ENCODE peak calls at places on chromosomes 13 and 19, in seven cellular contexts. O, Y, J, X, N, M and Z are unnamed samples.

GRCh38 chr19:5539431-5539833 is 28.3 kb downstream of the TINCR start:
- DNase-seq in Y (no peak), O (no peak), M (no peak), J (no peak), X (peak; percentile 85), N (no peak), Z (no peak)

GRCh38 chr19:33427801-33428626 is 54.5 kb downstream of the CEBPG start:
- DNase-seq in N (no peak), O (peak; percentile 28), X (no peak), M (no peak), J (no peak), Y (no peak), Z (no peak)

GRCh38 chr19:46896076-46896794 is 35.4 kb downstream of the ARHGAP35 start:
- DNase-seq in O (no peak), M (no peak), Y (no peak), J (no peak), N (no peak), X (no peak), Z (no peak)

GRCh38 chr13:19927117-19927734 is 31.3 kb upstream of the ZMYM2 start:
- DNase-seq in N (no peak), Y (no peak), O (no peak), J (no peak), X (peak; percentile 50), M (no peak), Z (no peak)

GRCh38 chr19:6862673-6863078 is 24.7 kb upstream of the ADGRE1 start:
- DNase-seq in M (peak; percentile 90), N (peak; percentile 81), O (peak; percentile 85), X (peak; percentile 93), J (peak; percentile 70), Y (peak; percentile 78), Z (peak; percentile 94)

GRCh38 chr13:81140675-81141074 is 799.7 kb upstream of the SPRY2 start:
- DNase-seq in N (no peak), Y (no peak), M (no peak), X (peak; percentile 73), J (no peak), O (no peak), Z (no peak)

GRCh38 chr19:14113762-14114414 is 3.7 kb downstream of the PRKACA start:
- DNase-seq in J (no peak), Y (peak; percentile 44), N (peak; percentile 38), M (peak; percentile 15), X (peak; percentile 57), O (peak; percentile 76), Z (peak; percentile 41)

GRCh38 chr13:113229791-113230190 is 20.4 kb downstream of the CUL4A start:
- DNase-seq in J (no peak), X (no peak), M (no peak), Y (no peak), O (no peak), N (no peak), Z (no peak)

GRCh38 chr13:96223231-96223630 is 133.3 kb downstream of the HS6ST3 start:
- DNase-seq in J (no peak), Y (no peak), M (no peak), X (no peak), O (no peak), N (no peak), Z (no peak)

GRCh38 chr13:114063545-114064515 is 68.6 kb downstream of the RASA3 start:
- DNase-seq in M (no peak), N (no peak), O (no peak), J (no peak), X (no peak), Y (no peak), Z (no peak)

GRCh38 chr13:73684286-73684685 is 449.9 kb downstream of the KLF12 start:
- DNase-seq in M (no peak), Y (no peak), N (no peak), J (no peak), O (no peak), X (no peak), Z (no peak)

GRCh38 chr13:70523622-70524021 is 415.4 kb upstream of the KLHL1 start:
- DNase-seq in J (no peak), Y (no peak), M (no peak), N (no peak), X (no peak), O (no peak), Z (no peak)

GRCh38 chr13:27638521-27638920 is 16.8 kb downstream of the POLR1D start:
- DNase-seq in J (no peak), X (no peak), M (no peak), N (no peak), Y (no peak), O (no peak), Z (no peak)

GRCh38 chr19:58514564-58515020 is 2.8 kb upstream of the SLC27A5 start:
- DNase-seq in X (no peak), Y (no peak), M (no peak), O (no peak), J (no peak), N (no peak), Z (no peak)

GRCh38 chr19:50280983-50281382 is 48.2 kb downstream of the KCNC3 start:
- DNase-seq in Y (no peak), X (no peak), N (no peak), J (no peak), O (no peak), M (no peak), Z (no peak)

GRCh38 chr13:20141238-20142018 is 19.4 kb downstream of the GJA3 start:
- DNase-seq in X (no peak), J (no peak), O (no peak), N (peak; percentile 34), Y (no peak), M (no peak), Z (no peak)

GRCh38 chr13:45219938-45220375 is 19.1 kb upstream of the KCTD4 start:
- DNase-seq in Y (no peak), J (no peak), O (no peak), X (peak; percentile 33), N (no peak), M (no peak), Z (no peak)

GRCh38 chr13:73307481-73307880 is 248.7 kb downstream of the KLF5 start:
- DNase-seq in M (no peak), O (no peak), N (no peak), Y (no peak), J (no peak), X (no peak), Z (no peak)

GRCh38 chr19:48671456-48671995 is 1.3 kb downstream of the NTN5 start:
- DNase-seq in N (no peak), M (no peak), Y (no peak), O (no peak), J (no peak), X (no peak), Z (no peak)

GRCh38 chr19:16121967-16122366 is 10.3 kb downstream of the RAB8A start:
- DNase-seq in J (no peak), O (no peak), M (no peak), Y (no peak), X (no peak), N (no peak), Z (no peak)

GRCh38 chr13:110278859-110279258 is 28.1 kb downstream of the COL4A1 start:
- DNase-seq in M (no peak), J (no peak), Y (no peak), O (no peak), N (no peak), X (no peak), Z (no peak)

GRCh38 chr13:44605275-44605674 is 29.1 kb upstream of the TSC22D1 start:
- DNase-seq in J (no peak), Y (no peak), N (no peak), M (no peak), O (no peak), X (no peak), Z (no peak)

GRCh38 chr19:44718441-44719261 is 19.7 kb downstream of the CEACAM16 start:
- DNase-seq in M (no peak), Y (no peak), N (no peak), J (no peak), X (peak; percentile 95), O (peak; percentile 82), Z (no peak)

GRCh38 chr19:19105365-19106060 is 32.8 kb downstream of the TMEM161A start:
- DNase-seq in M (no peak), Y (no peak), X (peak; percentile 96), J (peak; percentile 42), O (no peak), N (peak; percentile 89), Z (no peak)